ENCODE peak calls at places on chromosomes 1 and 21, in four cellular contexts. V is T-helper 2 cell, M is brain microvascular endothelial cell, U is ELR. D is an unnamed sample.

GRCh38 chr21:45293214-45293725 is 5.6 kb upstream of the POFUT2 start:
- DNase-seq in V (no peak), M (peak; percentile 49), U (peak; percentile 46), D (no peak)

GRCh38 chr1:5001466-5001865 is 347.1 kb downstream of the AJAP1 start:
- DNase-seq in V (no peak), M (no peak), U (no peak), D (no peak)

GRCh38 chr1:16164821-16165364 is 9.0 kb upstream of the EPHA2 start:
- DNase-seq in V (no peak), M (no peak), U (no peak), D (no peak)

GRCh38 chr1:59107916-59108315 is 189.0 kb upstream of the FGGY start:
- DNase-seq in V (no peak), M (no peak), U (no peak), D (no peak)

GRCh38 chr1:57061369-57061768 is 95.6 kb upstream of the C8B start:
- DNase-seq in V (no peak), M (no peak), U (peak; percentile 6), D (no peak)

GRCh38 chr1:56145524-56145923 is 433.8 kb downstream of the PLPP3 start:
- DNase-seq in V (no peak), M (no peak), U (no peak), D (no peak)

GRCh38 chr1:222815367-222815765 is 527 bp downstream of the DISP1 start:
- DNase-seq in V (peak; percentile 56), M (peak; percentile 45), U (peak; percentile 76), D (no peak)

GRCh38 chr1:90201467-90202358 is 206.8 kb downstream of the ZNF326 start:
- DNase-seq in V (peak; percentile 34), M (no peak), U (peak; percentile 47), D (no peak)

GRCh38 chr21:16579538-16579937 is 849.8 kb downstream of the USP25 start:
- DNase-seq in V (no peak), M (no peak), U (no peak), D (no peak)

GRCh38 chr1:169683661-169684060 is 27.8 kb downstream of the SELL start:
- DNase-seq in V (no peak), M (no peak), U (no peak), D (no peak)

GRCh38 chr1:3469849-3470649 is 15.6 kb downstream of the ARHGEF16 start:
- DNase-seq in V (no peak), M (no peak), U (no peak), D (no peak)

GRCh38 chr1:224427346-224427745 is 7.3 kb downstream of the WDR26 start:
- DNase-seq in V (no peak), M (peak; percentile 69), U (peak; percentile 86), D (peak; percentile 36)